ENCODE peak calls at places on chromosome 4, in five cellular contexts. R, X, Z, A and W are unnamed samples.

GRCh38 chr4:20124317-20125026 is 127.2 kb upstream of the SLIT2 start:
- DNase-seq in A (no peak), R (no peak), Z (no peak), X (no peak), W (no peak)

GRCh38 chr4:10077492-10078335 is 38.9 kb downstream of the WDR1 start:
- DNase-seq in A (no peak), R (peak), X (no peak), Z (peak), W (no peak)

GRCh38 chr4:61245321-61245720 is 45.2 kb downstream of the ADGRL3 start:
- DNase-seq in R (no peak), Z (no peak), X (no peak), A (no peak), W (no peak)

GRCh38 chr4:69589884-69590283 is 49.6 kb downstream of the UGT2A2 start:
- DNase-seq in A (no peak), X (no peak), Z (no peak), R (no peak), W (no peak)

GRCh38 chr4:112802780-112803179 is 165.8 kb downstream of the LARP7 start:
- DNase-seq in R (no peak), X (no peak), A (no peak), Z (no peak), W (no peak)

GRCh38 chr4:143386812-143387211 is 50.1 kb downstream of the GAB1 start:
- DNase-seq in A (no peak), X (no peak), R (no peak), Z (no peak), W (no peak)

GRCh38 chr4:76307670-76308014 is 1.1 kb downstream of the STBD1 start:
- DNase-seq in R (peak), Z (no peak), X (no peak), A (no peak), W (peak)

GRCh38 chr4:77713884-77714283 is 105.3 kb downstream of the CNOT6L start:
- DNase-seq in X (no peak), Z (no peak), A (no peak), R (no peak), W (no peak)

GRCh38 chr4:70197842-70198241 is 2.3 kb downstream of the ODAM start:
- DNase-seq in R (no peak), X (peak), Z (peak), A (no peak), W (no peak)

GRCh38 chr4:131370846-131371245 is 1778.2 kb upstream of the PCDH10 start:
- DNase-seq in A (peak), R (no peak), Z (no peak), X (no peak), W (peak)

GRCh38 chr4:8319731-8320385 is 50.3 kb downstream of the HTRA3 start:
- DNase-seq in Z (peak), A (no peak), X (no peak), R (peak), W (no peak)

GRCh38 chr4:155639674-155640529 is 26.7 kb upstream of the GUCY1A1 start:
- DNase-seq in R (no peak), X (no peak), Z (no peak), A (no peak), W (no peak)

GRCh38 chr4:87461281-87461700 is 38.9 kb downstream of the NUDT9 start:
- DNase-seq in R (no peak), Z (no peak), A (no peak), X (no peak), W (no peak)
- H3K27ac ChIP-seq in R (no peak), Z (no peak), A (no peak), X (no peak), W (no peak)

DNA sequence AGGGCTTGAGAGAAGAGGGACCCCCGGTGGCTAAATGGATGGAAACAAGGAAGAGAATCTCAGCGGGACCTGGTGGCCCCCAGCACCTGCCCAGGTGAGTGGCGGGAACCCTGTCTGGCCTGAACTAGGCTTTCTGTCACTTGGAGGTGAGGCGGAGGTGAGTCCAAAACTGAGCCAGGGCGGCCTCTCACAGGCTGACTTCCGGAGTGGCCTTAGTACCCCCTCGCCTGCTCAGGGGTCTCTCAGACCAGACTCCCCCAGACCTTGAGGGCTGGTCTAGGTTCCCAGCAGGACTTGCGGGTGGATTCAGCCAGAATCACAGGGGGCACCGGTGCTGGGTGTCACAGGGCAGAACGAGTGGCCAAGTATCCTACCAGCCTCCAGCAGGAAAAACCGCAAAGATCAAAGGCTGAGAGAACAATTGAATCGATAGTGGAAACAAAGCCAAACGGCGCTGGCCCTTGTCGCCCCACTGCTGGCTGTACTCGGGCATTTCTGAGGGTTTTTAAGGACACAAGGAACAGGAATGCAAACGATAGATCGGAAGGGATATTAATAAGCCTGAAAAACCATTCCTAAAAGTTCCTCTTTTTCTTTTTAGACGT is 67.8 kb downstream of the WFS1 start:
- DNase-seq in Z (no peak), X (peak), A (no peak), R (no peak), W (no peak)
- H3K4me3 ChIP-seq in Z (no peak), X (no peak), A (no peak), R (no peak), W (no peak)

DNA sequence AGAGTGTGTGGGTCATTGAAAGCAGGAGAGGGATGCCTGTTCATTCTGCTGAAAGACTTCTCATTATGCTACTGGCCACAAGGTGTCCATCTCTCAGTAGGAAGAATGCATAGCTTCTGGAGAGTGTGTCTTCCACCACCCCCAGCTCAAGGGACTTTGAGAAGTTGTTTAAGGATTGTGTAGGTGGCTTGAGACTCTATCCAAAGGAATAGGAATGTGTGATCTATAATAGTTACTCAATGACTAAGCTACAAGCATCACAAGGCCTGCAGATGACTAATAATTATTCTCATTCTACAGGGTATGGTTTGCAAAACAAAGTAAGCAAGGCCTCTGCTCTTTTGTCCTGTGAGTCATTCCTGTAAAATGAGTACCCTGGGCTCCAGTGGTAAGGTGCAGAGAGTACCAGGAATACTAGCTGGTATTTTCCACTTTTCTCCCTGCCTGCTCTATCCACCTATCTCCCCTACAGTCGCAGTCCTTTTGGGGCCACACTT is 279.8 kb upstream of the BOD1L1 start:
- DNase-seq in Z (no peak), R (no peak), A (peak), X (peak), W (no peak)
- H3K27ac ChIP-seq in Z (peak), R (no peak), A (no peak), X (no peak), W (no peak)

DNA sequence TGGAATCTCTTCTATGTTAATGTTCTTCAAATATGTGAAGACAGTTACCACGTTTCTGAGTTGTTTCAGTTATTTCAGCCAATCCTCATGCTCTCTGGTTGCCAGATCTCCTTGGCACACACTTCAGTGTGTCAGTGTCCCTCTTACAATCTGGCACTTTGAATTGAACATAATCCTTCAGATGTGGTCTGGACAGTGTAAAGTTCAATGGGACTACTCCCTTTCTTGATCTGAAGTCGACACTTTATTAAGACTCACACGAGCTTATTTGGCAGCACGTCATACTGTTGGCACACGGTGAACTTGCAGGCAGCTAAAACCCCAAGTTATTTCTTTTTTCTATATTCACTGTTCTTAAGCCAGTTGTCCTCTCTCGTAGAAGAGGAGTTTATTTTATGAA is 28.2 kb downstream of the ARSJ start:
- DNase-seq in A (no peak), Z (peak), X (no peak), R (peak), W (no peak)
- H3K4me3 ChIP-seq in A (no peak), Z (no peak), X (no peak), R (no peak), W (no peak)

DNA sequence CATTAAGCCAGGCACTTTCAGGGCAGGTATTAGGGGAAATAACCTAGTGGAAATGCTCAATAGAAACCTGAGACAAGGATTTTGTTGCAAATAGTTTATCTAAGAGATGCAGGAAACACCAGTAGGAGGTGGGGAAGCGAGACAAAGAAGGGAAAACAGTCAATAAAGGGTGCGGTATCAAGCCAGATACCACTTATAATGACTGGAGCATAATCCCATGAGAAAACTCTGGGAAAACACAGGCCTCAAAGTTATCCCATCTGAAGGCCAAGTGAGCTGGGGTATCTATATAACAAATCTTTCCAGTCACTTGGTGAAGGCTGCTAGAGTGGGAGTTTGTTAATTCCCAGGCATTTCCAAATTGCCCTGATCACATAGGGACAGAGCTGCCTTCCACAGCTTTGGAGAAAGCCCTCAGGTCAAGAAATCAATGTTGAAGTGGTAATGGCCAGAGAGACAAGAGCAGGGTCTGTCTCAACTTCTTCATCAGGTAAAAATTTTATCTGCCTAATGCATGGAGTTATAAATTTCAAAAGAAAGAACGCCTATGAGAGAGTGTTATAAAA is 9.8 kb upstream of the HMGB2 start:
- DNase-seq in A (no peak), Z (no peak), X (peak), R (no peak), W (no peak)
- H3K27ac ChIP-seq in A (no peak), Z (no peak), X (no peak), R (no peak), W (no peak)

GRCh38 chr4:16142598-16143295 is 58.9 kb upstream of the PROM1 start:
- DNase-seq in R (no peak), X (no peak), A (no peak), Z (no peak), W (no peak)
- H3K4me3 ChIP-seq in R (no peak), X (no peak), A (no peak), Z (no peak), W (no peak)

DNA sequence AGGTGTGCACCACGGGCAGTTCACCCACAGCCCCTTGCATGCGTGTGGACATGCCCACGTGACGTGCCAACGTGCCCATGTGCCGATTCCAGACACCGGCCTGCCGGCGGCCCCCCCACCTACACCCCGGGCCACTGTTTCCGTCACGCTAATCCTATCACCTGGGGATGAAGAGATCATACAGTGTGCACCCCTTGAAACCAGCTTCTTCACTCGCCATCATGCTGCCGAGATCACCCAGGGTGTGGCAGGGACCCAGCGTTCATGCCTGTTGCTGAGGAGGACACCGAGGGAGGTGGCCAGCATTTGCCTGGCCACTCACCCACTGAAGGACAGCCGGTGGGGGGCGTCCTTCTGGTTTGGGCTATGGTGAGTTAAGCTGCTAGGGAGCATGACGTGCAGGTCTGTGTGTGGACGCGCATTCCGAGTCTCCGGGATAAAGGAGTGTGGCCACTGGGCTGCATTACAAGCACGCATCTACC is 14.1 kb downstream of the CTBP1 start:
- DNase-seq in Z (peak), X (no peak), R (peak), A (no peak), W (no peak)
- H3K27ac ChIP-seq in Z (no peak), X (no peak), R (peak), A (no peak), W (no peak)